ENCODE peak calls at places on chromosomes 6 and 20, in five cellular contexts. One of them, this sample, is unnamed.

GRCh38 chr6:129606664-129607063 is 103.3 kb downstream of the ARHGAP18 start:
- DNase-seq in activated T-helper 1 cell treated with anti-CD3 and anti-CD28 coated beads, Interleukin-2, amount 50 U/mL, for 16 hours: no peak
- DNase-seq in SJSA1: no peak
- DNase-seq in H54: no peak
- DNase-seq in ELR: peak
- DNase-seq in this sample: no peak

GRCh38 chr6:151059612-151060095 is 180.1 kb upstream of the AKAP12 start:
- DNase-seq in SJSA1: no peak
- DNase-seq in H54: no peak
- DNase-seq in activated T-helper 1 cell treated with anti-CD3 and anti-CD28 coated beads, Interleukin-2, amount 50 U/mL, for 16 hours: no peak
- DNase-seq in ELR: no peak
- DNase-seq in this sample: no peak

GRCh38 chr6:26240157-26240980 is 124.6 kb upstream of the BTN3A2 start:
- DNase-seq in SJSA1: peak
- DNase-seq in activated T-helper 1 cell treated with anti-CD3 and anti-CD28 coated beads, Interleukin-2, amount 50 U/mL, for 16 hours: no peak
- DNase-seq in H54: no peak
- DNase-seq in ELR: peak
- DNase-seq in this sample: no peak

GRCh38 chr20:42024653-42025052 is 406.5 kb upstream of the CHD6 start:
- DNase-seq in SJSA1: no peak
- DNase-seq in H54: no peak
- DNase-seq in activated T-helper 1 cell treated with anti-CD3 and anti-CD28 coated beads, Interleukin-2, amount 50 U/mL, for 16 hours: no peak
- DNase-seq in ELR: no peak
- DNase-seq in this sample: no peak

GRCh38 chr6:10391799-10392198 is 23.1 kb downstream of the TFAP2A start:
- DNase-seq in H54: no peak
- DNase-seq in ELR: no peak
- DNase-seq in activated T-helper 1 cell treated with anti-CD3 and anti-CD28 coated beads, Interleukin-2, amount 50 U/mL, for 16 hours: no peak
- DNase-seq in SJSA1: no peak
- DNase-seq in this sample: no peak

GRCh38 chr6:3825331-3825831 is 23.8 kb upstream of the FAM50B start:
- DNase-seq in SJSA1: peak
- DNase-seq in ELR: peak
- DNase-seq in activated T-helper 1 cell treated with anti-CD3 and anti-CD28 coated beads, Interleukin-2, amount 50 U/mL, for 16 hours: no peak
- DNase-seq in H54: peak
- DNase-seq in this sample: peak

GRCh38 chr6:108635505-108636226 is 74.9 kb downstream of the FOXO3 start:
- DNase-seq in SJSA1: no peak
- DNase-seq in activated T-helper 1 cell treated with anti-CD3 and anti-CD28 coated beads, Interleukin-2, amount 50 U/mL, for 16 hours: no peak
- DNase-seq in H54: no peak
- DNase-seq in ELR: no peak
- DNase-seq in this sample: no peak

GRCh38 chr6:147156218-147156617 is 48.0 kb upstream of the STXBP5 start:
- DNase-seq in H54: no peak
- DNase-seq in activated T-helper 1 cell treated with anti-CD3 and anti-CD28 coated beads, Interleukin-2, amount 50 U/mL, for 16 hours: no peak
- DNase-seq in SJSA1: no peak
- DNase-seq in ELR: no peak
- DNase-seq in this sample: no peak

GRCh38 chr6:112223070-112223861 is 31.1 kb downstream of the LAMA4 start:
- DNase-seq in ELR: peak
- DNase-seq in H54: no peak
- DNase-seq in activated T-helper 1 cell treated with anti-CD3 and anti-CD28 coated beads, Interleukin-2, amount 50 U/mL, for 16 hours: no peak
- DNase-seq in SJSA1: no peak
- DNase-seq in this sample: no peak

GRCh38 chr6:117022774-117023173 is 145.7 kb downstream of the RFX6 start:
- DNase-seq in ELR: no peak
- DNase-seq in activated T-helper 1 cell treated with anti-CD3 and anti-CD28 coated beads, Interleukin-2, amount 50 U/mL, for 16 hours: no peak
- DNase-seq in H54: no peak
- DNase-seq in SJSA1: no peak
- DNase-seq in this sample: no peak

GRCh38 chr6:48611332-48611731 is 500.3 kb upstream of the PTCHD4 start:
- DNase-seq in ELR: no peak
- DNase-seq in SJSA1: no peak
- DNase-seq in H54: no peak
- DNase-seq in activated T-helper 1 cell treated with anti-CD3 and anti-CD28 coated beads, Interleukin-2, amount 50 U/mL, for 16 hours: no peak
- DNase-seq in this sample: no peak

GRCh38 chr20:54654460-54654859 is 179.1 kb downstream of the DOK5 start:
- DNase-seq in SJSA1: no peak
- DNase-seq in activated T-helper 1 cell treated with anti-CD3 and anti-CD28 coated beads, Interleukin-2, amount 50 U/mL, for 16 hours: no peak
- DNase-seq in ELR: no peak
- DNase-seq in H54: no peak
- DNase-seq in this sample: no peak

GRCh38 chr6:3929281-3929798 is 80.2 kb downstream of the FAM50B start:
- DNase-seq in SJSA1: no peak
- DNase-seq in ELR: no peak
- DNase-seq in activated T-helper 1 cell treated with anti-CD3 and anti-CD28 coated beads, Interleukin-2, amount 50 U/mL, for 16 hours: no peak
- DNase-seq in H54: no peak
- DNase-seq in this sample: no peak

GRCh38 chr6:156557269-156557885 is 219.8 kb upstream of the ARID1B start:
- DNase-seq in activated T-helper 1 cell treated with anti-CD3 and anti-CD28 coated beads, Interleukin-2, amount 50 U/mL, for 16 hours: no peak
- DNase-seq in H54: peak
- DNase-seq in SJSA1: peak
- DNase-seq in ELR: no peak
- DNase-seq in this sample: no peak

GRCh38 chr6:40536442-40536841 is 50.7 kb downstream of the LRFN2 start:
- DNase-seq in activated T-helper 1 cell treated with anti-CD3 and anti-CD28 coated beads, Interleukin-2, amount 50 U/mL, for 16 hours: no peak
- DNase-seq in H54: no peak
- DNase-seq in ELR: peak
- DNase-seq in SJSA1: no peak
- DNase-seq in this sample: no peak

GRCh38 chr20:38369387-38369786 is 23.1 kb downstream of the LBP start:
- DNase-seq in ELR: peak
- DNase-seq in SJSA1: no peak
- DNase-seq in H54: peak
- DNase-seq in activated T-helper 1 cell treated with anti-CD3 and anti-CD28 coated beads, Interleukin-2, amount 50 U/mL, for 16 hours: no peak
- DNase-seq in this sample: no peak

GRCh38 chr20:62624325-62624690 is 18.0 kb upstream of the SLCO4A1 start:
- DNase-seq in ELR: no peak
- DNase-seq in activated T-helper 1 cell treated with anti-CD3 and anti-CD28 coated beads, Interleukin-2, amount 50 U/mL, for 16 hours: no peak
- DNase-seq in SJSA1: no peak
- DNase-seq in H54: no peak
- DNase-seq in this sample: no peak

GRCh38 chr6:166556871-166557322 is 29.6 kb downstream of the RAMACL start:
- DNase-seq in SJSA1: peak
- DNase-seq in ELR: peak
- DNase-seq in activated T-helper 1 cell treated with anti-CD3 and anti-CD28 coated beads, Interleukin-2, amount 50 U/mL, for 16 hours: no peak
- DNase-seq in H54: peak
- DNase-seq in this sample: peak

GRCh38 chr6:35088281-35089215 is 52.6 kb downstream of the TCP11 start:
- DNase-seq in ELR: no peak
- DNase-seq in activated T-helper 1 cell treated with anti-CD3 and anti-CD28 coated beads, Interleukin-2, amount 50 U/mL, for 16 hours: no peak
- DNase-seq in H54: no peak
- DNase-seq in SJSA1: no peak
- DNase-seq in this sample: no peak

GRCh38 chr20:47008842-47009518 is 114.3 kb downstream of the EYA2 start:
- DNase-seq in activated T-helper 1 cell treated with anti-CD3 and anti-CD28 coated beads, Interleukin-2, amount 50 U/mL, for 16 hours: no peak
- DNase-seq in H54: no peak
- DNase-seq in ELR: no peak
- DNase-seq in SJSA1: no peak
- DNase-seq in this sample: no peak

GRCh38 chr6:74091133-74091793 is 395.3 kb downstream of the CD109 start:
- DNase-seq in activated T-helper 1 cell treated with anti-CD3 and anti-CD28 coated beads, Interleukin-2, amount 50 U/mL, for 16 hours: no peak
- DNase-seq in H54: no peak
- DNase-seq in SJSA1: no peak
- DNase-seq in ELR: peak
- DNase-seq in this sample: no peak

GRCh38 chr6:82783587-82784253 is 281.9 kb downstream of the UBE3D start:
- DNase-seq in activated T-helper 1 cell treated with anti-CD3 and anti-CD28 coated beads, Interleukin-2, amount 50 U/mL, for 16 hours: no peak
- DNase-seq in SJSA1: no peak
- DNase-seq in ELR: no peak
- DNase-seq in H54: no peak
- DNase-seq in this sample: no peak

GRCh38 chr20:58838174-58838573 is 12.5 kb downstream of the GNAS-AS1 start:
- DNase-seq in ELR: no peak
- DNase-seq in SJSA1: no peak
- DNase-seq in activated T-helper 1 cell treated with anti-CD3 and anti-CD28 coated beads, Interleukin-2, amount 50 U/mL, for 16 hours: no peak
- DNase-seq in H54: no peak
- DNase-seq in this sample: no peak

GRCh38 chr20:58006346-58007316 is 221.8 kb downstream of the ANKRD60 start:
- DNase-seq in H54: no peak
- DNase-seq in SJSA1: no peak
- DNase-seq in ELR: no peak
- DNase-seq in activated T-helper 1 cell treated with anti-CD3 and anti-CD28 coated beads, Interleukin-2, amount 50 U/mL, for 16 hours: no peak
- DNase-seq in this sample: no peak

GRCh38 chr6:10582774-10583508 is 61.8 kb downstream of the GCNT2 start:
- DNase-seq in H54: no peak
- DNase-seq in SJSA1: no peak
- DNase-seq in ELR: no peak
- DNase-seq in activated T-helper 1 cell treated with anti-CD3 and anti-CD28 coated beads, Interleukin-2, amount 50 U/mL, for 16 hours: no peak
- DNase-seq in this sample: no peak

GRCh38 chr6:113068569-113068968 is 721.4 kb downstream of the RFPL4B start:
- DNase-seq in SJSA1: no peak
- DNase-seq in ELR: no peak
- DNase-seq in activated T-helper 1 cell treated with anti-CD3 and anti-CD28 coated beads, Interleukin-2, amount 50 U/mL, for 16 hours: no peak
- DNase-seq in H54: no peak
- DNase-seq in this sample: no peak

GRCh38 chr6:164114656-164115055 is 700.1 kb downstream of the QKI start:
- DNase-seq in H54: no peak
- DNase-seq in SJSA1: no peak
- DNase-seq in ELR: no peak
- DNase-seq in activated T-helper 1 cell treated with anti-CD3 and anti-CD28 coated beads, Interleukin-2, amount 50 U/mL, for 16 hours: no peak
- DNase-seq in this sample: no peak

GRCh38 chr20:3801846-3802245 is 5.7 kb downstream of the CDC25B start:
- DNase-seq in H54: no peak
- DNase-seq in ELR: no peak
- DNase-seq in activated T-helper 1 cell treated with anti-CD3 and anti-CD28 coated beads, Interleukin-2, amount 50 U/mL, for 16 hours: no peak
- DNase-seq in SJSA1: no peak
- DNase-seq in this sample: no peak

GRCh38 chr6:104789770-104790190 is 69.9 kb downstream of the HACE1 start:
- DNase-seq in activated T-helper 1 cell treated with anti-CD3 and anti-CD28 coated beads, Interleukin-2, amount 50 U/mL, for 16 hours: no peak
- DNase-seq in SJSA1: no peak
- DNase-seq in H54: peak
- DNase-seq in ELR: peak
- DNase-seq in this sample: no peak

GRCh38 chr20:11144114-11144513 is 470.3 kb upstream of the JAG1 start:
- DNase-seq in ELR: peak
- DNase-seq in H54: peak
- DNase-seq in activated T-helper 1 cell treated with anti-CD3 and anti-CD28 coated beads, Interleukin-2, amount 50 U/mL, for 16 hours: no peak
- DNase-seq in SJSA1: no peak
- DNase-seq in this sample: no peak

GRCh38 chr6:99613398-99613704 is 6.7 kb downstream of the PRDM13 start:
- DNase-seq in H54: no peak
- DNase-seq in ELR: no peak
- DNase-seq in SJSA1: no peak
- DNase-seq in activated T-helper 1 cell treated with anti-CD3 and anti-CD28 coated beads, Interleukin-2, amount 50 U/mL, for 16 hours: no peak
- DNase-seq in this sample: no peak

GRCh38 chr6:7562769-7563168 is 21.3 kb downstream of the DSP start:
- DNase-seq in activated T-helper 1 cell treated with anti-CD3 and anti-CD28 coated beads, Interleukin-2, amount 50 U/mL, for 16 hours: no peak
- DNase-seq in H54: no peak
- DNase-seq in ELR: no peak
- DNase-seq in SJSA1: no peak
- DNase-seq in this sample: no peak

GRCh38 chr6:21340563-21340962 is 253.0 kb upstream of the SOX4 start:
- DNase-seq in ELR: no peak
- DNase-seq in SJSA1: no peak
- DNase-seq in activated T-helper 1 cell treated with anti-CD3 and anti-CD28 coated beads, Interleukin-2, amount 50 U/mL, for 16 hours: no peak
- DNase-seq in H54: no peak
- DNase-seq in this sample: no peak

GRCh38 chr6:111626446-111626845 is 20.8 kb upstream of the TRAF3IP2 start:
- DNase-seq in SJSA1: no peak
- DNase-seq in ELR: no peak
- DNase-seq in H54: no peak
- DNase-seq in activated T-helper 1 cell treated with anti-CD3 and anti-CD28 coated beads, Interleukin-2, amount 50 U/mL, for 16 hours: no peak
- DNase-seq in this sample: no peak

GRCh38 chr6:21969192-21969591 is 327.6 kb downstream of the PRL start:
- DNase-seq in ELR: no peak
- DNase-seq in activated T-helper 1 cell treated with anti-CD3 and anti-CD28 coated beads, Interleukin-2, amount 50 U/mL, for 16 hours: no peak
- DNase-seq in SJSA1: no peak
- DNase-seq in H54: no peak
- DNase-seq in this sample: no peak

GRCh38 chr6:24332306-24332705 is 25.6 kb downstream of the DCDC2 start:
- DNase-seq in H54: peak
- DNase-seq in SJSA1: no peak
- DNase-seq in ELR: peak
- DNase-seq in activated T-helper 1 cell treated with anti-CD3 and anti-CD28 coated beads, Interleukin-2, amount 50 U/mL, for 16 hours: no peak
- DNase-seq in this sample: peak

GRCh38 chr6:111589366-111589765 is 16.3 kb downstream of the TRAF3IP2 start:
- DNase-seq in H54: peak
- DNase-seq in activated T-helper 1 cell treated with anti-CD3 and anti-CD28 coated beads, Interleukin-2, amount 50 U/mL, for 16 hours: no peak
- DNase-seq in SJSA1: peak
- DNase-seq in ELR: peak
- DNase-seq in this sample: peak

This sample was measured in T1000.